ENCODE peak calls at places on chromosome 21, in nine cellular contexts. G is heart left ventricle, H is A549, Z is breast epithelium, F is tibial nerve, P is endothelial cell of umbilical vein, E is testis, R is spleen, T is esophagus squamous epithelium. J is an unnamed sample.

GRCh38 chr21:22200378-22201092 is 1202.3 kb downstream of the NCAM2 start:
- DNase-seq in P (no peak), G (no peak), T (no peak), F (no peak), H (no peak), Z (no peak), E (no peak), R (no peak), J (no peak)

GRCh38 chr21:44578371-44579055 is 1.9 kb downstream of the KRTAP10-5 start:
- DNase-seq in R (peak; percentile 41), E (no peak), G (no peak), P (no peak), Z (peak; percentile 36), T (no peak), H (no peak), F (no peak), J (no peak)

GRCh38 chr21:46184625-46185555 is 631 bp upstream of the SPATC1L start:
- DNase-seq in G (peak; percentile 77), Z (peak; percentile 86), E (peak; percentile 91), T (peak; percentile 72), H (no peak), F (peak; percentile 71), R (peak; percentile 94), P (peak; percentile 95), J (peak; percentile 63)

GRCh38 chr21:33895356-33895755 is 20.2 kb downstream of the ATP5PO start:
- DNase-seq in P (no peak), Z (no peak), E (no peak), R (no peak), T (no peak), H (no peak), F (no peak), G (no peak), J (no peak)

GRCh38 chr21:43936186-43936967 is 71.4 kb downstream of the AGPAT3 start:
- DNase-seq in P (no peak), G (no peak), F (no peak), E (peak; percentile 55), T (no peak), Z (no peak), R (no peak), H (no peak), J (no peak)

GRCh38 chr21:25772680-25773079 is 37.9 kb downstream of the GABPA start:
- DNase-seq in F (no peak), T (no peak), G (no peak), P (peak; percentile 66), H (no peak), E (no peak), R (no peak), Z (no peak), J (no peak)

GRCh38 chr21:45542242-45542666 is at the start of gene SLC19A1:
- DNase-seq in F (no peak), Z (peak; percentile 63), E (peak; percentile 67), P (peak; percentile 32), G (peak; percentile 65), T (no peak), R (peak; percentile 96), H (peak; percentile 48), J (peak; percentile 99)

GRCh38 chr21:46097826-46098286 is at the start of gene COL6A2:
- DNase-seq in R (peak; percentile 83), G (peak; percentile 72), Z (peak; percentile 60), E (peak; percentile 67), F (no peak), P (no peak), T (no peak), H (peak; percentile 10), J (peak; percentile 83)

GRCh38 chr21:33848252-33848953 is 67.2 kb downstream of the ATP5PO start:
- DNase-seq in H (no peak), Z (no peak), F (no peak), T (no peak), G (no peak), P (no peak), E (no peak), R (no peak), J (no peak)

GRCh38 chr21:41767606-41768370 is 936 bp upstream of the RIPK4 start:
- DNase-seq in P (no peak), Z (no peak), H (peak; percentile 50), F (no peak), R (no peak), G (no peak), T (no peak), E (no peak), J (peak; percentile 68)

GRCh38 chr21:41765393-41765950 is 1.4 kb downstream of the RIPK4 start:
- DNase-seq in T (no peak), H (no peak), F (no peak), R (peak; percentile 20), E (no peak), P (no peak), G (no peak), Z (no peak), J (no peak)

GRCh38 chr21:41768371-41769042 is 1.7 kb upstream of the RIPK4 start:
- DNase-seq in R (no peak), F (no peak), T (no peak), P (peak; percentile 26), Z (peak; percentile 51), H (peak; percentile 80), G (no peak), E (no peak), J (peak; percentile 90)

GRCh38 chr21:41766051-41766882 is 585 bp downstream of the RIPK4 start:
- DNase-seq in H (no peak), F (no peak), R (peak; percentile 50), T (no peak), G (no peak), P (no peak), E (no peak), Z (no peak), J (no peak)

DNA sequence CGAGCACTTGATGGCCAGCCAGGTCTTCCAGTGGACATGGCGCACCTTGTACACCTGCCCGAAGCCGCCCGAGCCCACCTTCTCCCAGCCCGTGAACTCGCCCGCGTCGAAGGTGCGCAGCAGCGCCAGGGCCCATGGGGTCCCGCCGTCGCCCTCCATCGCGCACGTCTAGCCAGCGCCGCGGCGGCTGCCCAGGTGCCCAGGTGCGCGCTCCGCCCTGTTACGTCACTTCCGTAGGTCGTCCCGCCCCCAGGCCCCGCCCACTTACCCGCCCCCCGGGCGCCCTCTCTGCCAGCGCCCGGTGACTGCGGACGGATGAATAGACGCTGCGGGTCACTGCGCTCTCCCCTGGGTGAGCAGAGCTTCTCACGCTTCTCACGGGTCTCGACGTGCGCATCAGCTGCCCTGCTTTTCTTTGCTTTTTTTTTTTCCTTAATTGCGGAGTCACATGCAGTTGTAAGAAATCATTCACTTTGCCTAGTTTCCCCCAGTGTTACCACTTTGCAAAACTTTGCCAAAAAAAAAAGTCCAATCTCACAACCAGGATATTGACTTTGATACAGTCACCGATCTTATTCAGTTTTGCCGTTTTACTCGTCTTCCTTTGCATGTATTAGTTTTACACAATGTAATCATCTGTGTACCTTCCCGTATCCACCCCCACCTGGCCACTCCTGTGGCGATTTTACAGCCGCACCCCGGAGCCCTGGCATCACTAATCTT is at the start of gene RIPK4:
- DNase-seq in R (no peak), T (no peak), H (peak; percentile 76), E (peak; percentile 80), P (no peak), Z (peak; percentile 91), G (no peak), F (no peak), J (no peak)
- TF ChIP-seq POLR2A in R (no peak), T (peak; percentile 93), H (peak; percentile 31), E (no peak), P (no peak), Z (peak; percentile 73), G (no peak), F (no peak), J (no peak)

DNA sequence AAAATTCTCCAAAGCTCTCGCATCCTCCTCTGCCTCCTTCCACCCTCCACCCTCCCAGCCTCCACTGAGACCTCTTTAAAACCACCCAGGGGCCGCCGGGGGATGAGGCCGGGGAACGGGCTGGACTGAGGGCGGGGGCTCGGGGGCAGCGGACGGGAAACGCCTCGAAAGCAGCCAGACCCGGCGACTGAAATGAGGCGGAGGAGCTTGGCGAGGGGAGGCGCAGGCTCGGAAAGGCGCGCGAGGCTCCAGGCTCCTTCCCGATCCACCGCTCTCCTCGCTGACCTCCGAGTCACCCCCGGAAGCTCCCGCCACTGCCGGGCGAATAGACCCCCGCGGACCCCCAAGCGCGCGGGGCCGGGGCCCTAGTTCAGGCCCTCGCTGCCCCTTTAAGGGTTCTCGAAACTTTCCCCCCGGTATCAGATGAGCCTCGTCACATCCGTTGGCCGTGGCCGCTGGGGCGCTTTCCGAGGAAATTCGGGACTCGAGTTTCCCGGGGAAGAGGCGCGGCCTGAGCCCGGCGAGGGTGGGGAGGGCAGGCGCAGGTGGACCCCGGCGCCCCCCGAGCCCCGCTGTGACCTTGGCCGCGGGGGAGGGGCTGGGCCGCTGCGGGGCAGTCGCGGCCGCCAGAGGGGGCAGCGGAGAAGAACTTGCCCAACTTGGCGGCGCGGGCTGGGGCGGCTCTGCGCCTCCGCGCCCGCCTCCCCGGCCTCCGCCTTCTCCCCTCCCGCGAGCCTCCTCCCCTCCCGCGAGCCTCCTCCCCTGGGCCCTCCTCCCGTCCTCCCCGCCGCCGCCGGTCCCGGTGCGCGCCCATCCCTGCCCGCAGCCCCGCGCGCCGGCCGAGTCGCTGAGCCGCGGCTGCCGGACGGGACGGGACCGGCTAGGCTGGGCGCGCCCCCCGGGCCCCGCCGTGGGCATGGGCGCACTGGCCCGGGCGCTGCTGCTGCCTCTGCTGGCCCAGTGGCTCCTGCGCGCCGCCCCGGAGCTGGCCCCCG is at the start of gene BACE2:
- DNase-seq in H (peak; percentile 72), E (peak; percentile 80), P (peak; percentile 72), Z (peak; percentile 80), F (peak; percentile 66), G (peak; percentile 88), R (peak; percentile 90), T (no peak), J (peak; percentile 80)
- TF ChIP-seq POLR2A in H (no peak), E (no peak), P (no peak), Z (peak; percentile 6), F (peak; percentile 38), G (peak; percentile 33), R (no peak), T (peak; percentile 58), J (peak; percentile 61)

GRCh38 chr21:23899561-23899960 is 1707.7 kb downstream of the MRPL39 start:
- DNase-seq in Z (no peak), P (no peak), T (no peak), F (no peak), G (no peak), R (no peak), E (no peak), H (no peak), J (no peak)
- TF ChIP-seq POLR2A in Z (no peak), P (no peak), T (no peak), F (no peak), G (no peak), R (no peak), E (no peak), H (no peak), J (no peak)

GRCh38 chr21:29056538-29057050 is 16.9 kb downstream of the CCT8 start:
- DNase-seq in F (no peak), H (no peak), T (no peak), R (no peak), E (no peak), P (no peak), G (no peak), Z (no peak), J (no peak)
- TF ChIP-seq POLR2A in F (no peak), H (no peak), T (no peak), R (no peak), E (no peak), P (no peak), G (no peak), Z (no peak), J (no peak)

J was measured in H54.